ENCODE peak calls at places on chromosome 17, in nine cellular contexts. R, C, L, J, U, H, E, A and I are unnamed samples.

GRCh38 chr17:1713160-1713877 is 3.1 kb upstream of the TLCD2 start:
- DNase-seq in R (no peak), C (no peak), L (no peak), J (no peak), U (no peak), H (no peak), E (no peak), A (no peak), I (no peak)

GRCh38 chr17:81735181-81736102 is 23.4 kb downstream of the SLC25A10 start:
- DNase-seq in R (peak), C (no peak), L (peak), J (no peak), U (no peak), H (peak), E (no peak), A (peak), I (no peak)

GRCh38 chr17:48510381-48510760 is 20.4 kb downstream of the HOXB1 start:
- DNase-seq in R (peak), C (no peak), L (no peak), J (no peak), U (no peak), H (no peak), E (no peak), A (no peak), I (no peak)

GRCh38 chr17:38509008-38509771 is 80.9 kb downstream of the ARHGAP23 start:
- DNase-seq in R (peak), C (peak), L (peak), J (peak), U (peak), H (peak), E (peak), A (peak), I (no peak)

GRCh38 chr17:40118093-40118492 is 3.7 kb upstream of the MSL1 start:
- DNase-seq in R (peak), C (no peak), L (no peak), J (no peak), U (no peak), H (no peak), E (no peak), A (no peak), I (no peak)

GRCh38 chr17:12605222-12605621 is 60.5 kb upstream of the MYOCD start:
- DNase-seq in R (no peak), C (no peak), L (peak), J (no peak), U (peak), H (no peak), E (no peak), A (no peak), I (no peak)

GRCh38 chr17:66580178-66580577 is 254.7 kb upstream of the CACNG5 start:
- DNase-seq in R (no peak), C (no peak), L (peak), J (no peak), U (peak), H (peak), E (peak), A (peak), I (peak)

GRCh38 chr17:79435962-79436361 is 174.9 kb downstream of the RBFOX3 start:
- DNase-seq in R (no peak), C (no peak), L (no peak), J (no peak), U (no peak), H (no peak), E (no peak), A (no peak), I (no peak)

GRCh38 chr17:16381496-16381820 is 567 bp downstream of the UBB start:
- DNase-seq in R (no peak), C (no peak), L (peak), J (no peak), U (peak), H (no peak), E (no peak), A (no peak), I (no peak)

DNA sequence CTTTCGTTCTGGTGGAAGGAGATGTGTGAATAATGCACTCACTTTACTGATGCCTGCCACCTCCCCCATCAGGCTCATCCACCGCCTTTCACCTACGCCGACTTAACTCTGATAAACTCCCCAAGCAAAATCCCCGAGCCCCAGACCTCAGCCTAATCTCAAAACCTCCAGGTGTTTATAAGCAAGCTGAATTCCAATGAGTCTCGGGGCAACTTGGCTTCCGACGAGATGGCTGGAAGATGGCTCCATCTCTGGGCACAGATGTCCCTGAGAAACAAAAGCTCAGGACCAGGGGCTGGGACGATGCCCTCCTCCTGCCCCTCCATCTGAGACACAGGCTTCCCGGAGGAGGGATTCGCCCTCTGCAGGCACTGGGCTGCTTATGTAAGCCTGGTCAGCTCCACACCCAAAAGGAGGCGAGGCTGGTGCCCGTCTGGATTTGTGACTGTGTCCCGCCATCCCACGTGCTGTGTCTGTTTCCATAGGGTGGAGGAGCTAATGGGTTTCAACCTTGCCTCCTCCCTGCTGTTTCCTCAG is 386.4 kb upstream of the TNRC6C start:
- DNase-seq in R (no peak), C (no peak), L (no peak), J (no peak), U (no peak), H (peak), E (no peak), A (no peak), I (no peak)
- TF ChIP-seq CTCF in R (no peak), C (no peak), L (no peak), J (no peak), U (no peak), H (no peak), E (no peak), A (no peak), I (no peak)

DNA sequence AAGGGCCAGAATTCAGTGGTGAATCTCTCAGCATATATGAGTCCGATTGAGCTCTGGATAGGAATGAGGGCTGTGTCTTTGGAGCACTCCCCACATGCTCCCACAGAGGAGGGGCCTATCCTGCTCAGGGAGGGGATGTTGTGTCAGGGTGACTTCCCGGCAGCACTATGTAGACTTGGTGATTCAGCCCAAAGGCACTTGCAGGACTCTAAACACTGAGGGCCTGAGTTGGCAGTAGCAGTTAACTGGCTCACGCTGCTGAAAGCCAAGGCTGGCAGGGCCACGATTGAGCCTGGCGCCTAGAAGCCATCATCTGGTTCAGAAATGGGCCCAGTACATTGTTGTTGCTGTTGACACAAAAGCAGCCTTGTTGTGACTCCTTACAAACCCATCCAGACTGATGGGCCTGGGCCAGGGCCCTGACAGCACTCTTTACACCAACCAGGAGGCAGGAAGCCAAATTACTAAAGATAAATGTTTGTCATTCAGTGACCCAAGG is 31.9 kb downstream of the NMT1 start:
- DNase-seq in R (no peak), C (no peak), L (peak), J (peak), U (peak), H (peak), E (peak), A (peak), I (peak)
- H3K4me3 ChIP-seq in R (no peak), C (no peak), L (no peak), J (no peak), U (no peak), H (no peak), E (peak), A (no peak), I (peak)

GRCh38 chr17:22273308-22273707 is 581.0 kb downstream of the KCNJ18 start:
- DNase-seq in R (no peak), C (no peak), L (no peak), J (no peak), U (no peak), H (no peak), E (no peak), A (no peak), I (peak)

GRCh38 chr17:22268912-22269220 is 576.5 kb downstream of the KCNJ18 start:
- DNase-seq in R (no peak), C (no peak), L (no peak), J (no peak), U (no peak), H (no peak), E (no peak), A (no peak), I (no peak)

GRCh38 chr17:22268214-22268911 is 576.0 kb downstream of the KCNJ18 start:
- DNase-seq in R (no peak), C (no peak), L (no peak), J (no peak), U (no peak), H (no peak), E (no peak), A (no peak), I (peak)

GRCh38 chr17:22272363-22273146 is 580.2 kb downstream of the KCNJ18 start:
- DNase-seq in R (no peak), C (no peak), L (no peak), J (no peak), U (no peak), H (no peak), E (no peak), A (no peak), I (peak)

DNA sequence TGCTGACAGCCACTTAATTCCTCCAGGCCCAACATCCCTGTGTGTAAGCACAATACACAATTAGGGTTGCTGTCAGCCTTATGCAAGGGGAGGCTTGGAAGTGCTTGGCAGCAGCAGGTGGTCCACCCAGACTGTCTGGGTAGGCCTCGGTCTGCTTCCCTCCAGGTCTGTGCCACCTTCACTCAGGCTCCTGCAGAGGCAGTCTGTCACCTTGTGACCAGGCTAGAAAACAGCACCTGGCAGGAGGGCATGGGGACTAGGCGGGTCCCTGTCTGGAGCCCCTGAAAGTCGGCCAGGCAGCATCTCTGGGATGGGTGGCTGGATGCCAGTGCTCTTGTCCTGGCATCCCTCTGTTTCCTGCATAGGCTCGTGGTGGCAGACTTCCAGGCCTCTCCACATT is 578.1 kb downstream of the KCNJ18 start:
- DNase-seq in R (no peak), C (no peak), L (no peak), J (no peak), U (no peak), H (no peak), E (no peak), A (no peak), I (peak)
- TF ChIP-seq CTCF in R (no peak), C (no peak), L (no peak), J (no peak), U (no peak), H (no peak), E (no peak), A (no peak), I (no peak)

GRCh38 chr17:7704601-7705268 is at the start of gene EFNB3:
- DNase-seq in R (no peak), C (no peak), L (no peak), J (no peak), U (peak), H (peak), E (no peak), A (no peak), I (peak)
- H3K4me3 ChIP-seq in R (no peak), C (no peak), L (peak), J (peak), U (peak), H (peak), E (peak), A (peak), I (peak)

GRCh38 chr17:9768381-9768934 is 22.9 kb downstream of the DHRS7C start:
- DNase-seq in R (peak), C (peak), L (peak), J (peak), U (peak), H (no peak), E (no peak), A (no peak), I (peak)
- TF ChIP-seq CTCF in R (peak), C (peak), L (peak), J (peak), U (peak), H (peak), E (peak), A (peak), I (peak)

DNA sequence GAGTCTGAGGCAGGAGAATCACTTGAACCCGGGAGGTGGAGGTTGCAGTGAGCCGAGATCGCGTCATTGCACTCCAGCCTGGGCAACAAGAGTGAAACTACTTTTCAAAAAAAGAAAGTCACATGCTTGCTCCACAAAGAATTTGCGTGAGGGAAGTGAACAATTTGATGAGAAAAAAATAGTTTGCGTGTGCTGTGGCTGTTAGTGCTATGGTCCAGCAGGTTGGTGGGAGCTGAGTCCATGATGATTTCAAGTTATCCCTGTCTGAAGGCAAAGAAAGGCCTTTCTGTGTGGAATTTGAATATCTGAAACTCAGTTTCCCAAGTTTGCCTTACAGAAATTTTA is 21.0 kb downstream of the PRCD start:
- DNase-seq in R (no peak), C (no peak), L (no peak), J (no peak), U (no peak), H (no peak), E (no peak), A (no peak), I (no peak)
- H3K4me3 ChIP-seq in R (peak), C (peak), L (peak), J (no peak), U (no peak), H (peak), E (peak), A (no peak), I (no peak)

DNA sequence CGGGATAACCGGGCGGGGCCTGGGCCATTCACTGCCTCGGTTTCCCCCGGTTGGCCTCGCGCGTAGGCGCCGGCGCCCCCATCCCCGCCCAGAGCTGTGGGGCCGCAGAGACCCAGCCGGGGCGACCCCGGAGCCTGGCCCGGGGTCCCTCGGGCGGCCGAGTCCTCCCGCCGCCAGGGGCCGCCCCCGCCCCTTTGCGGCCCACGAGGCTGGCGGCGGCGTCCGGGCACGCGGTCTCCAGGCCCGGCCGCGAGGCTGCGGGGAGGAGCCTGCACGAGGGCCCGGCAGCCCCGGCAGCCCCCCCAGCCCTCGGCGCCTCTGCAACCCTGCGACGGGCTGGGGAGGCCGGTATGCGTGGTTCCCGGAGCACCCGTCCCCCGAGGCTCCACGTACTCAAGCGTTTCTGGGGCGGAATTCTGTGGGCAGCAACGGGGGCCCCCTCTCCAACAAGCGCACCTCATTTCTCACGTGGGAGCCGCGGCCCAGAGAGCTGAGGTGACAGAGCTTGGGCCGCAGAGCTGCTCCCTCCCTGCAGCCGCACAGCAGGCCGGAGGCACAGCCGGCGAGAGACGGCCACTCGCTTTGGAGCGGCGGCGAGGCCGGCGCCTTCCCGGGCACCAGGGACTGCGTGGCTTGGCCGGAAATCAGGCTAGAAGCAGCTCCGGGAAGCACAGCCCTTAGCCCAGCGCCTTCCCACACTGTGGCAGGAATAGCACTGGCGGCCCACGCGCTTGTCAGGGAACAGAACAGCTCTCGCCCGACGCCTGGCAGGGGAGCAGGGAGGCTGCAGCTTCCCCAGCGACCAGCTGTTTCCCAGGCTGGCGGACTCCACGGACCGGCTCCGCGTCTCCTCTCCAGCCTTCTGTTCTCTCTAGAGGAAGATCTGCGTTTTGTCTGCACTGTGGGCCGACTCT is 860 bp upstream of the LIMD2 start:
- DNase-seq in R (peak), C (peak), L (peak), J (peak), U (peak), H (peak), E (peak), A (peak), I (peak)
- TF ChIP-seq CTCF in R (no peak), C (peak), L (no peak), J (no peak), U (no peak), H (no peak), E (peak), A (no peak), I (no peak)

DNA sequence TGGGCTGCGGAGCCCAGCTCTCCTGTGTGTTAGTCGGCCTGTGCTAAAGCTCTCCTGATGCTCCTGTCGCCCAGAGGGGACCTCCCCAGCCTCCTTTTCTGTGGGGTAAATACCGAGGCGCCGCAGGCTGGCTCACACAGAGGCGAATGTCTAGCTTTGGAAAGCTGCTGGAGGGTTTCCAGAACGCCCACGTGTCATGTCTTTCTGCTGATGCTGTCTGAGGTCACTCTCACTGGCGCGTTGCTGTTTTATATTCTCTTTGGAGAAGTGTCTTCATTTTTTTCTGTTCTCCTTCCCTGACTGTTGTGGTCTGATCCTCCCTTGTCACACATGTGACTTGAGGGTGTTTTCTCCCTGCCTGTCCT is 91.9 kb upstream of the ZNF750 start:
- DNase-seq in R (no peak), C (no peak), L (peak), J (peak), U (peak), H (no peak), E (peak), A (peak), I (no peak)
- H3K4me3 ChIP-seq in R (no peak), C (no peak), L (no peak), J (no peak), U (no peak), H (no peak), E (no peak), A (no peak), I (no peak)

DNA sequence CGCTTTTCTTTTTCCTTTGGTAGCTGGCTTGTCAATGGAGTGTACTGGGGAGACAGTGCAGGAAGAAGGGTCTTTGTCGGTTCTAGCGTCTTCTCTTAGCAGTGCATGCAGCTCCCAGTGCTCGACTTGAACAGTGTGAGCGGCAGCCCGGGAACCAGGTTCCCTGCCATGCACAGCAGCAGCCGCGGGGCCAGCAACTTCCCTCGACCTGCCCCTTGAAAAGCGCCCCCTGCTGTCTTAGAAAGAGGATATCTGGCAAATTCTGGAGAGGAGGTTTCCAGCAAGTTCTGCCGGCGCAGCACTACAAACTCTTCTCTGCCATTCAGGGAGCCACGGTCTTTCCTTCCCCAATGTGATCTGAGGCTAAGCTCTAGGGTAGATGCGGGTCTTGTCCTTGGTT is 451.5 kb downstream of the PMP22 start:
- DNase-seq in R (peak), C (peak), L (peak), J (no peak), U (no peak), H (peak), E (no peak), A (no peak), I (no peak)
- TF ChIP-seq CTCF in R (no peak), C (peak), L (no peak), J (no peak), U (no peak), H (peak), E (no peak), A (no peak), I (no peak)